ENCODE peak calls at places on chromosomes 12 and 14, in seven cellular contexts. I is natural killer cell, X is fibroblast of the aortic adventitia, P is AG10803, Z is astrocyte of the spinal cord, O is HFFc6, H is osteocyte. A is an unnamed sample.
A peak's percentile ranks its signal among the peaks of the same experiment; 100 is the strongest.

GRCh38 chr12:29164477-29165163 is 15.5 kb downstream of the FAR2 start:
- DNase-seq in P (peak; percentile 48), I (no peak), H (no peak), X (peak; percentile 40), O (no peak), Z (peak; percentile 77), A (no peak)

GRCh38 chr12:80299219-80299618 is 144.8 kb upstream of the PTPRQ start:
- DNase-seq in Z (no peak), H (no peak), X (no peak), I (no peak), P (no peak), O (no peak), A (no peak)

GRCh38 chr12:123957191-123957590 is 15.4 kb downstream of the CCDC92 start:
- DNase-seq in O (no peak), I (no peak), H (no peak), X (no peak), P (no peak), Z (no peak), A (no peak)

GRCh38 chr14:89399594-89400068 is 17.4 kb downstream of the FOXN3 start:
- DNase-seq in H (no peak), Z (peak; percentile 88), P (peak; percentile 82), O (peak; percentile 85), I (no peak), X (peak; percentile 71), A (no peak)

GRCh38 chr12:39490500-39491276 is 47.8 kb upstream of the KIF21A start:
- DNase-seq in X (peak; percentile 84), O (no peak), Z (peak; percentile 66), P (peak; percentile 24), H (no peak), I (no peak), A (no peak)

GRCh38 chr12:32005496-32006125 is 46.4 kb downstream of the RESF1 start:
- DNase-seq in I (no peak), O (no peak), Z (no peak), X (peak; percentile 7), P (no peak), H (no peak), A (no peak)

GRCh38 chr14:50670196-50670875 is 2.2 kb upstream of the SAV1 start:
- DNase-seq in Z (no peak), H (no peak), O (peak; percentile 31), X (no peak), P (no peak), I (no peak), A (no peak)

GRCh38 chr14:55938249-55938791 is 179.9 kb upstream of the PELI2 start:
- DNase-seq in Z (peak; percentile 17), I (no peak), O (peak; percentile 8), H (no peak), P (peak; percentile 63), X (no peak), A (no peak)

GRCh38 chr12:1115471-1116242 is 124.6 kb downstream of the ERC1 start:
- DNase-seq in H (no peak), X (peak; percentile 73), P (peak; percentile 74), O (peak; percentile 53), Z (peak; percentile 56), I (no peak), A (no peak)

GRCh38 chr12:39294712-39295111 is 148.2 kb downstream of the KIF21A start:
- DNase-seq in X (no peak), P (no peak), Z (no peak), I (no peak), O (no peak), H (no peak), A (no peak)

GRCh38 chr12:27703720-27704452 is 6.7 kb upstream of the MRPS35 start:
- DNase-seq in P (peak; percentile 97), H (peak; percentile 88), O (peak; percentile 70), I (peak; percentile 26), Z (peak; percentile 89), X (peak; percentile 99), A (peak; percentile 60)

GRCh38 chr14:103361868-103362267 is 23.3 kb upstream of the MARK3 start:
- DNase-seq in O (peak; percentile 94), H (no peak), I (no peak), P (peak; percentile 93), X (peak; percentile 98), Z (peak; percentile 91), A (no peak)

GRCh38 chr12:6141048-6141447 is 16.6 kb upstream of the VWF start:
- DNase-seq in P (no peak), X (no peak), I (no peak), O (no peak), H (no peak), Z (peak; percentile 76), A (no peak)

GRCh38 chr12:4809449-4810218 is 89.4 kb downstream of the GALNT8 start:
- DNase-seq in X (no peak), H (no peak), Z (no peak), I (no peak), O (no peak), P (no peak), A (no peak)

GRCh38 chr14:61150851-61151250 is 130.3 kb downstream of the TMEM30B start:
- DNase-seq in P (peak; percentile 53), H (no peak), Z (peak; percentile 74), I (no peak), O (no peak), X (no peak), A (no peak)

GRCh38 chr12:65956056-65956738 is 131.9 kb downstream of the HMGA2 start:
- DNase-seq in X (no peak), I (no peak), O (no peak), Z (no peak), P (no peak), H (no peak), A (no peak)

GRCh38 chr14:53055003-53055402 is 98.1 kb downstream of the DDHD1 start:
- DNase-seq in X (peak; percentile 84), O (peak; percentile 64), H (no peak), I (no peak), Z (peak; percentile 75), P (peak; percentile 64), A (no peak)

GRCh38 chr12:57852620-57853509 is 6.3 kb upstream of the CTDSP2 start:
- DNase-seq in H (no peak), Z (no peak), I (no peak), O (no peak), P (no peak), X (no peak), A (no peak)

GRCh38 chr14:73759183-73759713 is 45.1 kb upstream of the PNMA1 start:
- DNase-seq in H (no peak), Z (peak; percentile 44), O (no peak), I (no peak), X (peak; percentile 57), P (peak; percentile 61), A (no peak)

GRCh38 chr14:90568405-90568804 is 171.6 kb downstream of the CALM1 start:
- DNase-seq in H (no peak), X (no peak), P (peak; percentile 13), Z (no peak), I (no peak), O (no peak), A (no peak)

GRCh38 chr12:6070472-6071257 is 53.8 kb downstream of the VWF start:
- DNase-seq in H (no peak), I (no peak), O (no peak), Z (no peak), P (no peak), X (no peak), A (no peak)

GRCh38 chr12:74111688-74112360 is 425.8 kb upstream of the ATXN7L3B start:
- DNase-seq in Z (peak; percentile 46), O (no peak), X (no peak), P (no peak), H (no peak), I (no peak), A (no peak)

GRCh38 chr14:75294649-75295033 is 16.0 kb downstream of the FOS start:
- DNase-seq in Z (no peak), H (no peak), X (no peak), O (no peak), P (no peak), I (no peak), A (no peak)

GRCh38 chr14:53060046-53060445 is 93.1 kb downstream of the DDHD1 start:
- DNase-seq in P (no peak), I (no peak), O (no peak), Z (no peak), H (no peak), X (peak; percentile 11), A (no peak)

GRCh38 chr12:91406920-91407341 is 224.3 kb upstream of the DCN start:
- DNase-seq in I (no peak), Z (peak; percentile 9), O (no peak), X (no peak), H (no peak), P (peak; percentile 1), A (no peak)
- TF ChIP-seq CTCF in I (no peak), Z (no peak), O (no peak), X (no peak), H (no peak), P (no peak), A (no peak)

DNA sequence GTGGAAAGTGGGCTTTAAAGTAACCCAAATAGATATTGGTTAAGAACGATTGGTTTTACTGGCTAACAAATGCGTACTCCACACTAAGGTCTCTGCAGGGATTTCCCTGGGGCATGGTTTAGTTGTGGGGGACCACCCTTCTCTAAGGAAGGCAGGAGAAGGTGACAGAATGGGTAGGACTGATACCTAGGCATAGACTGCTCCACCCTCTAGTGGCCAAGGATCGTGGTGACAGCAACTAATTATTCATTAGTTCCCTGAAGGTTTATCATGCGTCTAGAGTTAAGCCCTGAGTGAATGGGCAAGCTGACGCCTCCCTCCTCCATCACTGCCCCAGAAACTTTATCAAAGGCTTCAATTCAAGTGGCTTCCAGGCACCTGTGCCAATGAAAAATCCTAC is 9.1 kb downstream of the FAM181A start:
- DNase-seq in H (no peak), P (no peak), Z (no peak), O (peak; percentile 28), I (no peak), X (no peak), A (no peak)
- TF ChIP-seq CTCF in H (peak; percentile 51), P (peak; percentile 44), Z (peak; percentile 51), O (peak; percentile 75), I (no peak), X (peak; percentile 33), A (no peak)

GRCh38 chr12:116774020-116774419 is 35.9 kb downstream of the RNFT2 start:
- DNase-seq in I (no peak), P (no peak), O (no peak), X (no peak), H (no peak), Z (no peak), A (no peak)

GRCh38 chr12:116766746-116767145 is 28.6 kb downstream of the RNFT2 start:
- DNase-seq in P (no peak), O (no peak), X (no peak), Z (no peak), H (no peak), I (no peak), A (no peak)

GRCh38 chr12:116773276-116773731 is 35.2 kb downstream of the RNFT2 start:
- DNase-seq in P (peak; percentile 24), H (no peak), X (peak; percentile 22), O (peak; percentile 59), Z (no peak), I (no peak), A (no peak)

GRCh38 chr12:116766285-116766684 is 28.2 kb downstream of the RNFT2 start:
- DNase-seq in X (no peak), I (no peak), O (no peak), H (no peak), Z (no peak), P (no peak), A (no peak)

GRCh38 chr12:116771651-116772050 is 33.5 kb downstream of the RNFT2 start:
- DNase-seq in H (no peak), P (no peak), Z (no peak), O (no peak), I (no peak), X (no peak), A (no peak)
- TF ChIP-seq CTCF in H (no peak), P (no peak), Z (no peak), O (no peak), I (no peak), X (no peak), A (no peak)

GRCh38 chr14:35261774-35262173 is 30.4 kb upstream of the PSMA6 start:
- DNase-seq in I (no peak), P (peak; percentile 30), X (peak; percentile 52), H (no peak), O (no peak), Z (peak; percentile 15), A (no peak)
- TF ChIP-seq CTCF in I (no peak), P (peak; percentile 25), X (peak; percentile 32), H (peak; percentile 41), O (no peak), Z (no peak), A (no peak)